ENCODE peak calls at places on chromosomes 2 and 18, in four cellular contexts. One of them, this sample, is unnamed.

GRCh38 chr18:57023483-57023882 is 123.4 kb upstream of the BOD1L2 start:
- DNase-seq in sigmoid colon: no peak
- DNase-seq in SK-N-SH: no peak
- DNase-seq in heart right ventricle: no peak
- DNase-seq in this sample: peak

GRCh38 chr2:27967076-27967475 is 76.5 kb downstream of the BABAM2 start:
- DNase-seq in sigmoid colon: no peak
- DNase-seq in SK-N-SH: no peak
- DNase-seq in heart right ventricle: no peak
- DNase-seq in this sample: no peak

GRCh38 chr2:32838418-32838817 is 108.3 kb upstream of the LTBP1 start:
- DNase-seq in sigmoid colon: no peak
- DNase-seq in SK-N-SH: no peak
- DNase-seq in heart right ventricle: no peak
- DNase-seq in this sample: peak

GRCh38 chr2:202115385-202116060 is 42.5 kb downstream of the KIAA2012 start:
- DNase-seq in sigmoid colon: no peak
- DNase-seq in SK-N-SH: no peak
- DNase-seq in heart right ventricle: no peak
- DNase-seq in this sample: no peak

GRCh38 chr2:57181315-57182038 is 865.1 kb upstream of the VRK2 start:
- DNase-seq in sigmoid colon: no peak
- DNase-seq in SK-N-SH: no peak
- DNase-seq in heart right ventricle: no peak
- DNase-seq in this sample: no peak

GRCh38 chr2:222563319-222563718 is 92.6 kb downstream of the FARSB start:
- DNase-seq in sigmoid colon: no peak
- DNase-seq in SK-N-SH: no peak
- DNase-seq in heart right ventricle: no peak
- DNase-seq in this sample: no peak

GRCh38 chr18:10406172-10406663 is 48.2 kb upstream of the APCDD1 start:
- DNase-seq in sigmoid colon: no peak
- DNase-seq in SK-N-SH: no peak
- DNase-seq in heart right ventricle: peak
- DNase-seq in this sample: no peak

GRCh38 chr2:120167272-120167671 is 55.9 kb downstream of the TMEM185B start:
- DNase-seq in sigmoid colon: no peak
- DNase-seq in SK-N-SH: no peak
- DNase-seq in heart right ventricle: no peak
- DNase-seq in this sample: no peak

GRCh38 chr2:191432121-191432520 is 186.9 kb downstream of the MYO1B start:
- DNase-seq in sigmoid colon: no peak
- DNase-seq in SK-N-SH: no peak
- DNase-seq in heart right ventricle: no peak
- DNase-seq in this sample: no peak

GRCh38 chr2:241867776-241868420 is 1.6 kb upstream of the RTP5 start:
- DNase-seq in sigmoid colon: no peak
- DNase-seq in SK-N-SH: peak
- DNase-seq in heart right ventricle: no peak
- DNase-seq in this sample: no peak

GRCh38 chr2:165016772-165017411 is 61.6 kb upstream of the SLC38A11 start:
- DNase-seq in sigmoid colon: no peak
- DNase-seq in SK-N-SH: peak
- DNase-seq in heart right ventricle: peak
- DNase-seq in this sample: peak

GRCh38 chr2:229511524-229511923 is 202.8 kb downstream of the DNER start:
- DNase-seq in sigmoid colon: no peak
- DNase-seq in SK-N-SH: no peak
- DNase-seq in heart right ventricle: no peak
- DNase-seq in this sample: no peak

GRCh38 chr18:79365701-79366100 is 30.0 kb upstream of the NFATC1 start:
- DNase-seq in sigmoid colon: no peak
- DNase-seq in SK-N-SH: no peak
- DNase-seq in heart right ventricle: no peak
- DNase-seq in this sample: no peak

GRCh38 chr2:74887445-74887951 is 53.6 kb downstream of the HK2 start:
- DNase-seq in sigmoid colon: no peak
- DNase-seq in SK-N-SH: no peak
- DNase-seq in heart right ventricle: no peak
- DNase-seq in this sample: no peak

GRCh38 chr2:231199219-231199618 is 788 bp downstream of the ARMC9 start:
- DNase-seq in sigmoid colon: peak
- DNase-seq in SK-N-SH: no peak
- DNase-seq in heart right ventricle: no peak
- DNase-seq in this sample: no peak

GRCh38 chr2:169818241-169818640 is 6.5 kb downstream of the METTL5 start:
- DNase-seq in sigmoid colon: no peak
- DNase-seq in SK-N-SH: no peak
- DNase-seq in heart right ventricle: no peak
- DNase-seq in this sample: no peak

GRCh38 chr2:234330902-234331301 is 166.0 kb downstream of the ARL4C start:
- DNase-seq in sigmoid colon: no peak
- DNase-seq in SK-N-SH: no peak
- DNase-seq in heart right ventricle: no peak
- DNase-seq in this sample: no peak

GRCh38 chr2:20093263-20094141 is 42.1 kb upstream of the LAPTM4A start:
- DNase-seq in sigmoid colon: peak
- DNase-seq in SK-N-SH: peak
- DNase-seq in heart right ventricle: peak
- DNase-seq in this sample: no peak

DNA sequence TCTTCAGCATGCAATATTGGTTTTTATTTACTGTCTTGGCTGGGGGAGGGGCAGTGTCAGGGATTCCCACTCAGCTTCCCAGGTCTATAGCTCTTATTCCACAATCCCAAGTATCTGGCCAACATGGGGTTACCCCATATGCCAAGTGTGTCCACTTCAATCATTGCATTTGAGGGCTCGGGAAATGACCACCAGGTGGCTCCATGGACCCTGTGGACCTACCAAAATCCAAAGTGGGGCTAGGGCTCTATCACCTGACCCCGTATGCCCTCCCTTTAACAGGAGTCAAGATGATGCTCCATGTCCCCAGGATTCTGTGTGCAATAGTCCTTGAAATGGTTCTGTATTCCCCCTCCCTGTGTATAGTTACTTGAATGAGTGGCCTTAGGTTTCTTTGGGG is 12.1 kb upstream of the TRAF3IP1 start:
- DNase-seq in sigmoid colon: peak
- DNase-seq in SK-N-SH: no peak
- DNase-seq in heart right ventricle: no peak
- DNase-seq in this sample: no peak
- TF ChIP-seq CTCF in sigmoid colon: no peak
- TF ChIP-seq CTCF in SK-N-SH: peak
- TF ChIP-seq CTCF in heart right ventricle: no peak
- TF ChIP-seq CTCF in this sample: peak

DNA sequence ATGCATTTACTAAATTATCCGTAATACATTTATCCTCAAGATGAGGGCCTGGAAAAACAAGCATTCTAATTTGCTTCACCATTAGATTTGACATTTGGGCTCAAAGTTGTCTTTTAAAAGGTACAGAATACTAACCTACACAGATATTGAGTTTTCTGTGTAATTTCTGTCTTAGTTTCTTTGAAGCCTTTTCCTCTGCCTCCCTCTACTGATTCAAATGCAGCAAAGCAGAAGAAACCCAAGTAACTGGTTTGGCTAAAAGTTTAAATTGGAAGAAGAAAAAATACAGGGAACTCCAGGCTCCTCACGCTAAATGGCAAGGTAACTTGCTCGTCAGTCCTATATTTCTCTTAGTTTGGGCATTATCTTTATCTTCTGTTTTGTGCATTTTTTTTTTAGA is 53.3 kb upstream of the SLC5A7 start:
- DNase-seq in sigmoid colon: no peak
- DNase-seq in SK-N-SH: no peak
- DNase-seq in heart right ventricle: no peak
- DNase-seq in this sample: no peak
- TF ChIP-seq CTCF in sigmoid colon: no peak
- TF ChIP-seq CTCF in SK-N-SH: peak
- TF ChIP-seq CTCF in heart right ventricle: no peak
- TF ChIP-seq CTCF in this sample: no peak

GRCh38 chr18:22283397-22283796 is 114.0 kb downstream of the GATA6 start:
- DNase-seq in sigmoid colon: no peak
- DNase-seq in SK-N-SH: no peak
- DNase-seq in heart right ventricle: no peak
- DNase-seq in this sample: no peak
- TF ChIP-seq CTCF in sigmoid colon: no peak
- TF ChIP-seq CTCF in SK-N-SH: no peak
- TF ChIP-seq CTCF in heart right ventricle: no peak
- TF ChIP-seq CTCF in this sample: no peak

GRCh38 chr2:187345338-187345737 is 102.7 kb downstream of the CALCRL start:
- DNase-seq in sigmoid colon: no peak
- DNase-seq in SK-N-SH: no peak
- DNase-seq in heart right ventricle: no peak
- DNase-seq in this sample: no peak
- TF ChIP-seq CTCF in sigmoid colon: no peak
- TF ChIP-seq CTCF in SK-N-SH: no peak
- TF ChIP-seq CTCF in heart right ventricle: no peak
- TF ChIP-seq CTCF in this sample: no peak

GRCh38 chr2:69434753-69435152 is 2.5 kb downstream of the NFU1 start:
- DNase-seq in sigmoid colon: no peak
- DNase-seq in SK-N-SH: no peak
- DNase-seq in heart right ventricle: no peak
- DNase-seq in this sample: no peak

GRCh38 chr2:69438580-69438979 is 1.3 kb upstream of the NFU1 start:
- DNase-seq in sigmoid colon: no peak
- DNase-seq in SK-N-SH: no peak
- DNase-seq in heart right ventricle: no peak
- DNase-seq in this sample: no peak

GRCh38 chr2:69436937-69437750 is at the start of gene NFU1:
- DNase-seq in sigmoid colon: peak
- DNase-seq in SK-N-SH: peak
- DNase-seq in heart right ventricle: peak
- DNase-seq in this sample: peak

GRCh38 chr2:69437751-69438154 is 518 bp upstream of the NFU1 start:
- DNase-seq in sigmoid colon: peak
- DNase-seq in SK-N-SH: no peak
- DNase-seq in heart right ventricle: peak
- DNase-seq in this sample: no peak

DNA sequence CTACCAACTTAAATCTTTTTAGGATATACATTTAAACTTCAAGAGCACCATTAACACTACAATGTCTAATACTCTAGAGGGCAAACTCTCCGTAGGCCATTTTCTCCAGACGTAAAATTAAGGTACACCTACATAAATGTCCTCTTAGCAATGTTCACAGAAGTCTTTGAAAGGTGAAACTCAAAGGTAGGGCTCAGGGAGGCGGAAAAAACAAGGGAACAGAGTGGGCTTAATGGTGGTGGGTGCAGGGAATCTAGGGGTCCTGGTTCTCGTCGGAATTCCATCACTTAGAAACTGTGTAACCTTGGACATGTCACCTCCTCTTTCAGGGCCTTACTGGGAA is 670 bp downstream of the NFU1 start:
- DNase-seq in sigmoid colon: no peak
- DNase-seq in SK-N-SH: no peak
- DNase-seq in heart right ventricle: no peak
- DNase-seq in this sample: peak
- TF ChIP-seq CTCF in sigmoid colon: no peak
- TF ChIP-seq CTCF in SK-N-SH: no peak
- TF ChIP-seq CTCF in heart right ventricle: no peak
- TF ChIP-seq CTCF in this sample: peak

GRCh38 chr18:3121256-3121655 is 98.5 kb downstream of the MYOM1 start:
- DNase-seq in sigmoid colon: no peak
- DNase-seq in SK-N-SH: no peak
- DNase-seq in heart right ventricle: no peak
- DNase-seq in this sample: no peak
- TF ChIP-seq CTCF in sigmoid colon: no peak
- TF ChIP-seq CTCF in SK-N-SH: peak
- TF ChIP-seq CTCF in heart right ventricle: no peak
- TF ChIP-seq CTCF in this sample: no peak

This sample was measured in GM13976.